ENCODE peak calls at places on chromosome 7, in ten cellular contexts. F is RWPE1; N is adrenal gland; K is cardiac muscle cell; C is WERI-Rb-1; Z is CD4-positive, alpha-beta T cell; V is left ventricle myocardium inferior; Q is GM12878; U is GM06990; D is hepatocyte. A is an unnamed sample.
A peak's percentile ranks its signal among the peaks of the same experiment; 100 is the strongest.

GRCh38 chr7:19095461-19095860 is 22.0 kb downstream of the TWIST1 start:
- DNase-seq in F (no peak), N (no peak), K (no peak), C (no peak), Z (no peak), V (no peak), Q (no peak), U (no peak), D (no peak), A (no peak)

GRCh38 chr7:73647725-73648592 is 19.7 kb upstream of the VPS37D start:
- DNase-seq in F (no peak), N (no peak), K (no peak), C (peak; percentile 41), Z (peak; percentile 29), V (no peak), Q (no peak), U (no peak), D (peak; percentile 89), A (peak; percentile 49)

GRCh38 chr7:134029-134428 is 58.3 kb upstream of the FAM20C start:
- DNase-seq in F (no peak), N (no peak), K (no peak), C (no peak), Z (no peak), V (no peak), Q (no peak), U (no peak), D (no peak), A (no peak)

GRCh38 chr7:90771281-90771680 is 175.2 kb downstream of the CDK14 start:
- DNase-seq in F (no peak), N (no peak), K (peak; percentile 20), C (no peak), Z (no peak), V (no peak), Q (no peak), U (no peak), D (no peak), A (no peak)

GRCh38 chr7:582931-583330 is 63.3 kb upstream of the PDGFA start:
- DNase-seq in F (no peak), N (no peak), K (no peak), C (no peak), Z (no peak), V (no peak), Q (no peak), U (no peak), D (no peak), A (no peak)

GRCh38 chr7:47688311-47689100 is 106.6 kb upstream of the TNS3 start:
- DNase-seq in F (no peak), N (no peak), K (no peak), C (no peak), Z (no peak), V (no peak), Q (no peak), U (no peak), D (no peak), A (peak; percentile 54)

GRCh38 chr7:45987521-45988290 is 66.6 kb upstream of the IGFBP3 start:
- DNase-seq in F (no peak), N (no peak), K (no peak), C (no peak), Z (no peak), V (no peak), Q (no peak), U (no peak), D (no peak), A (no peak)

GRCh38 chr7:150399861-150400778 is 21.0 kb downstream of the ZNF775 start:
- DNase-seq in F (peak; percentile 52), N (peak; percentile 79), K (peak; percentile 24), C (peak; percentile 42), Z (no peak), V (no peak), Q (no peak), U (no peak), D (peak; percentile 34), A (no peak)

GRCh38 chr7:114392686-114393085 is 21.9 kb upstream of the FOXP2 start:
- DNase-seq in F (no peak), N (no peak), K (no peak), C (no peak), Z (no peak), V (no peak), Q (no peak), U (no peak), D (no peak), A (no peak)

GRCh38 chr7:80183900-80184685 is 49.5 kb downstream of the GNAI1 start:
- DNase-seq in F (no peak), N (peak; percentile 38), K (no peak), C (no peak), Z (no peak), V (no peak), Q (no peak), U (no peak), D (no peak), A (no peak)

GRCh38 chr7:25037325-25037724 is 57.3 kb upstream of the OSBPL3 start:
- DNase-seq in F (no peak), N (no peak), K (peak; percentile 33), C (no peak), Z (no peak), V (no peak), Q (no peak), U (no peak), D (no peak), A (no peak)

GRCh38 chr7:126856691-126857291 is 395.9 kb downstream of the GRM8 start:
- DNase-seq in F (peak; percentile 13), N (no peak), K (no peak), C (no peak), Z (no peak), V (no peak), Q (no peak), U (peak; percentile 1), D (peak; percentile 25), A (no peak)
- TF ChIP-seq CTCF in F (peak; percentile 50), N (no peak), K (peak; percentile 16), C (peak; percentile 52), Z (peak; percentile 36), V (peak; percentile 55), Q (peak; percentile 63), U (peak; percentile 81), D (peak; percentile 52), A (peak; percentile 53)

GRCh38 chr7:13259908-13260307 is 572.5 kb downstream of the ARL4A start:
- DNase-seq in F (no peak), N (no peak), K (no peak), C (no peak), Z (no peak), V (no peak), Q (no peak), U (no peak), D (no peak), A (no peak)

GRCh38 chr7:13265271-13265670 is 577.8 kb downstream of the ARL4A start:
- DNase-seq in F (no peak), N (no peak), K (no peak), C (no peak), Z (no peak), V (no peak), Q (no peak), U (no peak), D (no peak), A (no peak)

GRCh38 chr7:13258386-13258785 is 571.0 kb downstream of the ARL4A start:
- DNase-seq in F (no peak), N (no peak), K (no peak), C (no peak), Z (no peak), V (no peak), Q (no peak), U (no peak), D (no peak), A (no peak)

GRCh38 chr7:13257661-13258060 is 570.2 kb downstream of the ARL4A start:
- DNase-seq in F (no peak), N (no peak), K (no peak), C (no peak), Z (no peak), V (no peak), Q (no peak), U (no peak), D (no peak), A (no peak)

DNA sequence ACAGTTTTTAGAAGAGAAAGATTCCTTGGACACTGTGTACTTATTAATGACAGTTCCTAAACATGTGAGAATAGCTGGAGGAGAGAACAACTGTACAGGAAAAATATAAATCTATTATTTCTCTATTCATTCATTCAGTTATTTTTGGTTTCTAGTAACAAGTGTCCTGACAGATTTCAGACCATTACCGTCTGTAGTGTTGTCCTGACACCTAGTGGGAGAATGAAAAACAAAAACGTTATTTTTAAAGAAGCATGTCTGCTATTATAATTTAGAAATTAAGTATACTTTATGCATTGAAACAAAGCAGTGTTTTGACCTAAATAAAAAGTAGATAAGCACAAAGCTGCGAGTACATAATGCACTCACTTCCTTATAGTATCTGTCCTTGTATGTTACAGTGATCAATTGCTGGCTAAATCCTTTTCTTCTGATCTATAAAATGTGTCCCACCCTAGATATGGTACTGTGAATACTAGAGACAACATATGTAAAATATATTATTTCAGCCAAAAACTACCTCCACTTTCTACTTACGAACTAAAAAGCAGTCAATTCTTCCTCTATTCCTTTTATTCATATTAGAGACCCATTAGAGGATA is 575.6 kb downstream of the ARL4A start:
- DNase-seq in F (peak; percentile 24), N (no peak), K (peak; percentile 68), C (no peak), Z (no peak), V (no peak), Q (no peak), U (no peak), D (peak; percentile 57), A (no peak)
- TF ChIP-seq CTCF in F (peak; percentile 80), N (peak; percentile 76), K (peak; percentile 48), C (peak; percentile 9), Z (peak; percentile 63), V (peak; percentile 75), Q (no peak), U (no peak), D (peak; percentile 82), A (peak; percentile 61)

DNA sequence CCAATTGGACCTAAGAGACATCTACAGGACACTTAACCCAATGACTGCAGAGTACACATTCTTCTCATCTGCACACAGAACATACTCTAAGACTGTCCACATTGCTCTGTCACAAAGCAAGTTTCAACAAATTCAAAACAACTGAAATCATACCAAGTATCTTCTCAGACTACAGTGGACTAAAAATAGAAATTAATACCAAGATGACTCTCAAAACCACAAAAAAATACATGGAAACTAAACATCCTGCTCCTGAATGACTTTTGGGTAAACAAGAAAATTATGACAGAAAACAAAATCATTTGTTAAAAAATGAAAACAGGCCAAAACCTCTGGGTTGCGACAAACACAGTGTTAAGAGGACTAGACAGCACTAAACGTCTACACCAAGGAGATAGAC is 24.5 kb downstream of the SNX13 start:
- DNase-seq in F (no peak), N (no peak), K (no peak), C (no peak), Z (no peak), V (no peak), Q (no peak), U (no peak), D (no peak), A (no peak)
- TF ChIP-seq CTCF in F (no peak), N (no peak), K (no peak), C (no peak), Z (no peak), V (no peak), Q (no peak), U (no peak), D (no peak), A (no peak)

DNA sequence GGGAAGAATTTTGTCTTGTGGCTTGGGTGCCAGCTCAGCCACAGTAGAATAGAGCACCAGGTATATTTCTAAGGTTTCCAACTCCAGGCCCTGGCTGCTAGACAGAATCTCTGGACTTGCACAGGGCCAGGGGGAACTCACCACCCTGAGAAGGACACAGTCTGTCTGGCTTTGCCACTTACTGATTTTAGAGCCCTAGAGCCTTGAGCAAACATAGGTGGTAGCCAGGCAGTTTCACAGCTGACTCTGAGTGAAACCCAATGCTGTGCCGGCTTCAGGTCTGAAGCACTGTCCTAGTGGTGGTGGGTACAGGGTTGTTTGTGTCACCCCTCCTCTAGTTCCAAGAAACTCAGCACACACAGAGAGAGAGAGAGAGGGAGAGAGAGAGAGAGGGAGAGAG is 81.6 kb downstream of the TES start:
- DNase-seq in F (no peak), N (no peak), K (no peak), C (no peak), Z (no peak), V (no peak), Q (no peak), U (no peak), D (no peak), A (no peak)
- TF ChIP-seq CTCF in F (no peak), N (no peak), K (no peak), C (no peak), Z (no peak), V (no peak), Q (no peak), U (no peak), D (no peak), A (no peak)